ENCODE peak calls at places on chromosomes 7 and 10, in seven cellular contexts. One of them, this sample, is unnamed.

GRCh38 chr7:96962221-96962620 is 43.1 kb upstream of the DLX6 start:
- DNase-seq in iPS DF 6.9: no peak
- DNase-seq in cardiac muscle cell: no peak
- DNase-seq in Peyer's patch: no peak
- DNase-seq in Panc1: no peak
- DNase-seq in heart left ventricle: no peak
- DNase-seq in transverse colon: no peak
- DNase-seq in this sample: peak; percentile 44

GRCh38 chr7:152523916-152524315 is 88.1 kb upstream of the KMT2C start:
- DNase-seq in Panc1: no peak
- DNase-seq in iPS DF 6.9: no peak
- DNase-seq in heart left ventricle: no peak
- DNase-seq in Peyer's patch: no peak
- DNase-seq in transverse colon: no peak
- DNase-seq in cardiac muscle cell: no peak
- DNase-seq in this sample: no peak

GRCh38 chr7:86598311-86598710 is 45.4 kb upstream of the GRM3 start:
- DNase-seq in iPS DF 6.9: peak; percentile 64
- DNase-seq in Panc1: no peak
- DNase-seq in Peyer's patch: no peak
- DNase-seq in transverse colon: no peak
- DNase-seq in cardiac muscle cell: peak; percentile 27
- DNase-seq in heart left ventricle: no peak
- DNase-seq in this sample: no peak

GRCh38 chr10:77939561-77940001 is 13.0 kb upstream of the DLG5 start:
- DNase-seq in transverse colon: peak; percentile 46
- DNase-seq in iPS DF 6.9: no peak
- DNase-seq in Peyer's patch: no peak
- DNase-seq in heart left ventricle: peak; percentile 41
- DNase-seq in Panc1: no peak
- DNase-seq in cardiac muscle cell: no peak
- DNase-seq in this sample: peak; percentile 79

GRCh38 chr10:29328988-29329387 is 40.1 kb downstream of the LYZL1 start:
- DNase-seq in Panc1: no peak
- DNase-seq in Peyer's patch: no peak
- DNase-seq in cardiac muscle cell: no peak
- DNase-seq in transverse colon: peak; percentile 13
- DNase-seq in heart left ventricle: peak; percentile 67
- DNase-seq in iPS DF 6.9: no peak
- DNase-seq in this sample: no peak

GRCh38 chr10:130138479-130138866 is 2.3 kb downstream of the GLRX3 start:
- DNase-seq in Peyer's patch: no peak
- DNase-seq in cardiac muscle cell: no peak
- DNase-seq in heart left ventricle: no peak
- DNase-seq in iPS DF 6.9: no peak
- DNase-seq in transverse colon: no peak
- DNase-seq in Panc1: peak; percentile 78
- DNase-seq in this sample: no peak

GRCh38 chr7:44980393-44981034 is 1.7 kb upstream of the MYO1G start:
- DNase-seq in transverse colon: no peak
- DNase-seq in cardiac muscle cell: peak; percentile 70
- DNase-seq in Panc1: no peak
- DNase-seq in heart left ventricle: no peak
- DNase-seq in iPS DF 6.9: no peak
- DNase-seq in Peyer's patch: no peak
- DNase-seq in this sample: peak; percentile 43

GRCh38 chr10:94069884-94070283 is 76.2 kb downstream of the PLCE1 start:
- DNase-seq in cardiac muscle cell: no peak
- DNase-seq in Peyer's patch: no peak
- DNase-seq in heart left ventricle: no peak
- DNase-seq in Panc1: no peak
- DNase-seq in transverse colon: no peak
- DNase-seq in iPS DF 6.9: no peak
- DNase-seq in this sample: no peak

GRCh38 chr10:71138126-71138860 is 74.1 kb upstream of the UNC5B start:
- DNase-seq in Peyer's patch: no peak
- DNase-seq in heart left ventricle: no peak
- DNase-seq in iPS DF 6.9: no peak
- DNase-seq in cardiac muscle cell: no peak
- DNase-seq in Panc1: no peak
- DNase-seq in transverse colon: no peak
- DNase-seq in this sample: no peak

GRCh38 chr10:100847440-100847839 is 65.3 kb upstream of the SLF2 start:
- DNase-seq in Peyer's patch: no peak
- DNase-seq in iPS DF 6.9: no peak
- DNase-seq in cardiac muscle cell: no peak
- DNase-seq in transverse colon: no peak
- DNase-seq in heart left ventricle: no peak
- DNase-seq in Panc1: peak; percentile 39
- DNase-seq in this sample: no peak

GRCh38 chr7:80386686-80387085 is 125.2 kb downstream of the GNAT3 start:
- DNase-seq in cardiac muscle cell: no peak
- DNase-seq in heart left ventricle: no peak
- DNase-seq in Panc1: no peak
- DNase-seq in Peyer's patch: no peak
- DNase-seq in iPS DF 6.9: no peak
- DNase-seq in transverse colon: no peak
- DNase-seq in this sample: no peak

GRCh38 chr10:84549368-84549767 is 221.0 kb downstream of the CCSER2 start:
- DNase-seq in Panc1: no peak
- DNase-seq in cardiac muscle cell: no peak
- DNase-seq in Peyer's patch: no peak
- DNase-seq in transverse colon: no peak
- DNase-seq in heart left ventricle: no peak
- DNase-seq in iPS DF 6.9: no peak
- DNase-seq in this sample: no peak

GRCh38 chr10:42867571-42867970 is 85.0 kb downstream of the BMS1 start:
- DNase-seq in Peyer's patch: no peak
- DNase-seq in Panc1: no peak
- DNase-seq in heart left ventricle: peak; percentile 2
- DNase-seq in iPS DF 6.9: no peak
- DNase-seq in cardiac muscle cell: no peak
- DNase-seq in transverse colon: no peak
- DNase-seq in this sample: no peak

GRCh38 chr7:73725703-73726466 is 6.4 kb upstream of the STX1A start:
- DNase-seq in Panc1: peak; percentile 85
- DNase-seq in cardiac muscle cell: peak; percentile 88
- DNase-seq in heart left ventricle: peak; percentile 82
- DNase-seq in iPS DF 6.9: no peak
- DNase-seq in transverse colon: peak; percentile 95
- DNase-seq in Peyer's patch: peak; percentile 95
- DNase-seq in this sample: peak; percentile 90

GRCh38 chr10:5665380-5666323 is 743 bp downstream of the ASB13 start:
- DNase-seq in transverse colon: peak; percentile 37
- DNase-seq in cardiac muscle cell: peak; percentile 12
- DNase-seq in iPS DF 6.9: no peak
- DNase-seq in Peyer's patch: no peak
- DNase-seq in Panc1: no peak
- DNase-seq in heart left ventricle: no peak
- DNase-seq in this sample: no peak

GRCh38 chr7:125355899-125356298 is 426.3 kb upstream of the POT1 start:
- DNase-seq in heart left ventricle: no peak
- DNase-seq in Panc1: no peak
- DNase-seq in cardiac muscle cell: no peak
- DNase-seq in Peyer's patch: no peak
- DNase-seq in iPS DF 6.9: no peak
- DNase-seq in transverse colon: no peak
- DNase-seq in this sample: no peak

GRCh38 chr10:130804281-130804680 is 507.2 kb downstream of the TCERG1L start:
- DNase-seq in Panc1: no peak
- DNase-seq in Peyer's patch: no peak
- DNase-seq in transverse colon: no peak
- DNase-seq in cardiac muscle cell: no peak
- DNase-seq in iPS DF 6.9: no peak
- DNase-seq in heart left ventricle: no peak
- DNase-seq in this sample: no peak

GRCh38 chr10:114821915-114822770 is 563 bp downstream of the FHIP2A start:
- DNase-seq in iPS DF 6.9: no peak
- DNase-seq in transverse colon: peak; percentile 25
- DNase-seq in heart left ventricle: peak; percentile 54
- DNase-seq in Peyer's patch: peak; percentile 66
- DNase-seq in cardiac muscle cell: peak; percentile 70
- DNase-seq in Panc1: no peak
- DNase-seq in this sample: peak; percentile 25

GRCh38 chr7:27202018-27202740 is 2.3 kb upstream of the HOXA13 start:
- DNase-seq in Peyer's patch: peak; percentile 51
- DNase-seq in Panc1: no peak
- DNase-seq in iPS DF 6.9: no peak
- DNase-seq in transverse colon: no peak
- DNase-seq in heart left ventricle: no peak
- DNase-seq in cardiac muscle cell: no peak
- DNase-seq in this sample: peak; percentile 47

GRCh38 chr10:59708816-59709471 is 706 bp downstream of the SLC16A9 start:
- DNase-seq in Panc1: no peak
- DNase-seq in heart left ventricle: peak; percentile 21
- DNase-seq in Peyer's patch: peak; percentile 59
- DNase-seq in iPS DF 6.9: no peak
- DNase-seq in transverse colon: peak; percentile 49
- DNase-seq in cardiac muscle cell: peak; percentile 64
- DNase-seq in this sample: no peak

GRCh38 chr7:138565451-138566114 is 105.5 kb downstream of the TRIM24 start:
- DNase-seq in iPS DF 6.9: no peak
- DNase-seq in Panc1: no peak
- DNase-seq in Peyer's patch: no peak
- DNase-seq in cardiac muscle cell: no peak
- DNase-seq in heart left ventricle: no peak
- DNase-seq in transverse colon: no peak
- DNase-seq in this sample: no peak

GRCh38 chr7:7306231-7306630 is 123.9 kb downstream of the C1GALT1 start:
- DNase-seq in Panc1: no peak
- DNase-seq in transverse colon: no peak
- DNase-seq in cardiac muscle cell: no peak
- DNase-seq in heart left ventricle: no peak
- DNase-seq in iPS DF 6.9: no peak
- DNase-seq in Peyer's patch: no peak
- DNase-seq in this sample: no peak

GRCh38 chr7:157689269-157690057 is 352.7 kb downstream of the DNAJB6 start:
- DNase-seq in Panc1: no peak
- DNase-seq in heart left ventricle: no peak
- DNase-seq in cardiac muscle cell: no peak
- DNase-seq in iPS DF 6.9: no peak
- DNase-seq in Peyer's patch: peak; percentile 34
- DNase-seq in transverse colon: no peak
- DNase-seq in this sample: no peak

GRCh38 chr10:22712959-22713852 is 1.2 kb downstream of the PIP4K2A start:
- DNase-seq in iPS DF 6.9: no peak
- DNase-seq in transverse colon: peak; percentile 40
- DNase-seq in heart left ventricle: peak; percentile 32
- DNase-seq in cardiac muscle cell: peak; percentile 34
- DNase-seq in Panc1: no peak
- DNase-seq in Peyer's patch: peak; percentile 57
- DNase-seq in this sample: no peak

GRCh38 chr10:12628964-12629766 is 279.8 kb downstream of the CAMK1D start:
- DNase-seq in Peyer's patch: no peak
- DNase-seq in transverse colon: peak; percentile 51
- DNase-seq in Panc1: no peak
- DNase-seq in heart left ventricle: no peak
- DNase-seq in iPS DF 6.9: no peak
- DNase-seq in cardiac muscle cell: no peak
- DNase-seq in this sample: no peak

DNA sequence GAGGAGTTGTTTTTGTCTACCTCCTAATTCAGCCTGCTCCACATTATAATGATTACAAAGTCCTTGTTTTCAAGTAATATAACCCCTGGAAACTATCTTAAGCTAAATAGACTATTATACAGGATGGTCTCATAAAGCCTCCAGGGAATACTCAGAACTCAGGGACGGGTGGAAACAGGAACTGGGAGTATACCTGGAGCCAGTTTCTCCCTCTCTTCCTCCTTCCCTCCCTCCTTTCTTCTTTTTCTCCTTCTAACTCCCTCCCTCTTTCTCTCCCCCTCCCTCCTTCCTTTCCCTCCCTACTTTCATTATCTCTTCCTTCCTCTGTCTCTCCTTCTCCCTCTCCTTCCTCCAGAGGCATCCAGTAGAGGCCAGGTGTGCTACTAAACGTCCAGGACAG is 76.2 kb upstream of the PRR15 start:
- DNase-seq in Peyer's patch: no peak
- DNase-seq in Panc1: no peak
- DNase-seq in transverse colon: no peak
- DNase-seq in iPS DF 6.9: no peak
- DNase-seq in cardiac muscle cell: no peak
- DNase-seq in heart left ventricle: no peak
- DNase-seq in this sample: no peak
- H3K27ac ChIP-seq in Peyer's patch: peak overlapping the region; percentile 50
- H3K27ac ChIP-seq in Panc1: no peak overlapping the region
- H3K27ac ChIP-seq in transverse colon: peak overlapping the region; percentile 55
- H3K27ac ChIP-seq in iPS DF 6.9: no peak overlapping the region
- H3K27ac ChIP-seq in cardiac muscle cell: no peak overlapping the region
- H3K27ac ChIP-seq in heart left ventricle: peak overlapping the region; percentile 66
- H3K27ac ChIP-seq in this sample: peak overlapping the region; percentile 1

DNA sequence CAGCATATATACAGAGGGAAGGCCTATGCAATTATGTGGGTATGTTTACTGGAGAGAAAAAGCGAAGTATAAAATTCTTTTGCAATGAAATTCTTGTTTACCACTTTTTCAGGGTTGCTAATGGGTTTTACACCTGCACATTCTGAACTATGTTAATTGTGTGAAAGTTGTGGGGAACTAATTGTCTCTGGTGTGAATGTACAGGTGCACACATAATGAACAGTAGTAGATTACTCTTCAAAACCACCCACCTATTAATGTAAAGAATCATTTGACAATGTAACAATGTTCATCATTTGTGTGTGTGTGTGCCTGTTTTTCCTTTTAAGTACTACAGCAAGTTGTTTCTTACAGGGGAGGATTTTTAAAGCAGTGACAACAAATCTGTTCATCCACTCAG is 80.0 kb upstream of the FEZF1 start:
- DNase-seq in Peyer's patch: no peak
- DNase-seq in iPS DF 6.9: no peak
- DNase-seq in Panc1: no peak
- DNase-seq in cardiac muscle cell: no peak
- DNase-seq in heart left ventricle: no peak
- DNase-seq in transverse colon: no peak
- DNase-seq in this sample: no peak
- H3K4me1 ChIP-seq in Peyer's patch: no peaks in the 10 kb centered on the region
- H3K4me1 ChIP-seq in iPS DF 6.9: no peaks in the 10 kb centered on the region
- H3K4me1 ChIP-seq in Panc1: no peaks in the 10 kb centered on the region
- H3K4me1 ChIP-seq in cardiac muscle cell: peaks cover 7% of the 10 kb centered on the region
- H3K4me1 ChIP-seq in heart left ventricle: no peaks in the 10 kb centered on the region
- H3K4me1 ChIP-seq in transverse colon: no peaks in the 10 kb centered on the region
- H3K4me1 ChIP-seq in this sample: no peaks in the 10 kb centered on the region

DNA sequence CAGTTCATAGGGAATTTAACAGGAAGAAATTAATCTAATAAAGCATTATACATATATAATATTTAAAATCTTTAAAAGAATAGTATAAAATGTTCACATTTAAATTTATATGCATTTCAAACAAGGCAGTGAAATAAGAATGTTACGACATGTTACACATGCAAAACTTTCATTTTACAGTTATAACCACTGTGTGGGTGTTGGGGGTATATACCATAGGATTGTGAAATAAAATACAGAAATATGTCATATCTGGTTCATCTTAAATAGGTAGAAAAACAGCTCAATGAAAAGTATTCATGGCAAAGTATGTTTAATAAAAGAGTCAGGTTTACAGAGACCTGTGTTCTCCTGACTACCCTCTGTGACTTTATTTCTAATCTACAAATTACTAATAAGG is 45.6 kb downstream of the CHCHD3 start:
- DNase-seq in Panc1: no peak
- DNase-seq in iPS DF 6.9: no peak
- DNase-seq in heart left ventricle: no peak
- DNase-seq in transverse colon: no peak
- DNase-seq in cardiac muscle cell: no peak
- DNase-seq in Peyer's patch: no peak
- DNase-seq in this sample: no peak
- H3K4me3 ChIP-seq in Panc1: no peak overlapping the region
- H3K4me3 ChIP-seq in iPS DF 6.9: no peak overlapping the region
- H3K4me3 ChIP-seq in heart left ventricle: no peak overlapping the region
- H3K4me3 ChIP-seq in transverse colon: no peak overlapping the region
- H3K4me3 ChIP-seq in cardiac muscle cell: no peak overlapping the region
- H3K4me3 ChIP-seq in Peyer's patch: no peak overlapping the region
- H3K4me3 ChIP-seq in this sample: no peak overlapping the region

GRCh38 chr7:50851891-50852290 is 69.2 kb upstream of the GRB10 start:
- DNase-seq in cardiac muscle cell: no peak
- DNase-seq in Panc1: no peak
- DNase-seq in transverse colon: no peak
- DNase-seq in iPS DF 6.9: no peak
- DNase-seq in heart left ventricle: no peak
- DNase-seq in Peyer's patch: no peak
- DNase-seq in this sample: no peak
- H3K27ac ChIP-seq in cardiac muscle cell: no peak overlapping the region
- H3K27ac ChIP-seq in Panc1: no peak overlapping the region
- H3K27ac ChIP-seq in transverse colon: no peak overlapping the region
- H3K27ac ChIP-seq in iPS DF 6.9: no peak overlapping the region
- H3K27ac ChIP-seq in heart left ventricle: no peak overlapping the region
- H3K27ac ChIP-seq in Peyer's patch: no peak overlapping the region
- H3K27ac ChIP-seq in this sample: no peak overlapping the region

This sample was measured in tibial artery.